ENCODE peak calls at places on chromosomes 1 and 21, in ten cellular contexts. One of them, this sample, is unnamed.

GRCh38 chr1:65177457-65177856 is 29.5 kb downstream of the AK4 start:
- DNase-seq in T-cell: no peak
- DNase-seq in immature natural killer cell: no peak
- DNase-seq in renal cortical epithelial cell: peak; percentile 89
- DNase-seq in DMS 273 treated with DMSO at 0.1 percent for 48 hours: no peak
- DNase-seq in GM03348: peak; percentile 77
- DNase-seq in NCI-H1092 treated with DMSO at 0.1 percent for 48 hours: no peak
- DNase-seq in effector memory CD4-positive, alpha-beta T cell: no peak
- DNase-seq in NCI-H774: no peak
- DNase-seq in activated T-helper 1 cell treated with anti-CD3 and anti-CD28 coated beads, Interleukin-12 subunit alpha, Interleukin-12 subunit beta, Interleukin-2, Interleukin-4 antibody, amounts not matched to agents 30 ng/mL and 10 ng/mL and 1 ng/mL, durations not matched to agents 14 hours and 24 hours and 36 hours: no peak
- DNase-seq in this sample: no peak

GRCh38 chr1:119453021-119453420 is 38.1 kb downstream of the HSD3B2 start:
- DNase-seq in T-cell: no peak
- DNase-seq in immature natural killer cell: no peak
- DNase-seq in renal cortical epithelial cell: peak; percentile 69
- DNase-seq in DMS 273 treated with DMSO at 0.1 percent for 48 hours: no peak
- DNase-seq in GM03348: peak; percentile 77
- DNase-seq in NCI-H1092 treated with DMSO at 0.1 percent for 48 hours: no peak
- DNase-seq in effector memory CD4-positive, alpha-beta T cell: no peak
- DNase-seq in NCI-H774: no peak
- DNase-seq in activated T-helper 1 cell treated with anti-CD3 and anti-CD28 coated beads, Interleukin-12 subunit alpha, Interleukin-12 subunit beta, Interleukin-2, Interleukin-4 antibody, amounts not matched to agents 30 ng/mL and 10 ng/mL and 1 ng/mL, durations not matched to agents 14 hours and 24 hours and 36 hours: no peak
- DNase-seq in this sample: no peak

GRCh38 chr1:204641455-204641854 is 44.1 kb downstream of the LRRN2 start:
- DNase-seq in T-cell: no peak
- DNase-seq in immature natural killer cell: no peak
- DNase-seq in renal cortical epithelial cell: no peak
- DNase-seq in DMS 273 treated with DMSO at 0.1 percent for 48 hours: no peak
- DNase-seq in GM03348: no peak
- DNase-seq in NCI-H1092 treated with DMSO at 0.1 percent for 48 hours: no peak
- DNase-seq in effector memory CD4-positive, alpha-beta T cell: no peak
- DNase-seq in NCI-H774: no peak
- DNase-seq in activated T-helper 1 cell treated with anti-CD3 and anti-CD28 coated beads, Interleukin-12 subunit alpha, Interleukin-12 subunit beta, Interleukin-2, Interleukin-4 antibody, amounts not matched to agents 30 ng/mL and 10 ng/mL and 1 ng/mL, durations not matched to agents 14 hours and 24 hours and 36 hours: no peak
- DNase-seq in this sample: no peak

GRCh38 chr1:178495741-178496409 is 889 bp downstream of the CLEC20A start:
- DNase-seq in T-cell: no peak
- DNase-seq in immature natural killer cell: no peak
- DNase-seq in renal cortical epithelial cell: no peak
- DNase-seq in DMS 273 treated with DMSO at 0.1 percent for 48 hours: no peak
- DNase-seq in GM03348: no peak
- DNase-seq in NCI-H1092 treated with DMSO at 0.1 percent for 48 hours: no peak
- DNase-seq in effector memory CD4-positive, alpha-beta T cell: no peak
- DNase-seq in NCI-H774: no peak
- DNase-seq in activated T-helper 1 cell treated with anti-CD3 and anti-CD28 coated beads, Interleukin-12 subunit alpha, Interleukin-12 subunit beta, Interleukin-2, Interleukin-4 antibody, amounts not matched to agents 30 ng/mL and 10 ng/mL and 1 ng/mL, durations not matched to agents 14 hours and 24 hours and 36 hours: no peak
- DNase-seq in this sample: no peak

GRCh38 chr21:37374026-37374425 is 7.5 kb downstream of the DYRK1A start:
- DNase-seq in T-cell: no peak
- DNase-seq in immature natural killer cell: no peak
- DNase-seq in renal cortical epithelial cell: peak; percentile 60
- DNase-seq in DMS 273 treated with DMSO at 0.1 percent for 48 hours: no peak
- DNase-seq in GM03348: no peak
- DNase-seq in NCI-H1092 treated with DMSO at 0.1 percent for 48 hours: no peak
- DNase-seq in effector memory CD4-positive, alpha-beta T cell: no peak
- DNase-seq in NCI-H774: no peak
- DNase-seq in activated T-helper 1 cell treated with anti-CD3 and anti-CD28 coated beads, Interleukin-12 subunit alpha, Interleukin-12 subunit beta, Interleukin-2, Interleukin-4 antibody, amounts not matched to agents 30 ng/mL and 10 ng/mL and 1 ng/mL, durations not matched to agents 14 hours and 24 hours and 36 hours: no peak
- DNase-seq in this sample: no peak

GRCh38 chr1:18948048-18948912 is 8.2 kb downstream of the IFFO2 start:
- DNase-seq in T-cell: peak; percentile 71
- DNase-seq in immature natural killer cell: peak; percentile 81
- DNase-seq in renal cortical epithelial cell: peak; percentile 90
- DNase-seq in DMS 273 treated with DMSO at 0.1 percent for 48 hours: peak; percentile 21
- DNase-seq in GM03348: peak; percentile 71
- DNase-seq in NCI-H1092 treated with DMSO at 0.1 percent for 48 hours: no peak
- DNase-seq in effector memory CD4-positive, alpha-beta T cell: peak; percentile 68
- DNase-seq in NCI-H774: no peak
- DNase-seq in activated T-helper 1 cell treated with anti-CD3 and anti-CD28 coated beads, Interleukin-12 subunit alpha, Interleukin-12 subunit beta, Interleukin-2, Interleukin-4 antibody, amounts not matched to agents 30 ng/mL and 10 ng/mL and 1 ng/mL, durations not matched to agents 14 hours and 24 hours and 36 hours: no peak
- DNase-seq in this sample: no peak

GRCh38 chr1:234975122-234975940 is 153.3 kb downstream of the TOMM20 start:
- DNase-seq in T-cell: no peak
- DNase-seq in immature natural killer cell: no peak
- DNase-seq in renal cortical epithelial cell: peak; percentile 100
- DNase-seq in DMS 273 treated with DMSO at 0.1 percent for 48 hours: no peak
- DNase-seq in GM03348: peak; percentile 67
- DNase-seq in NCI-H1092 treated with DMSO at 0.1 percent for 48 hours: peak; percentile 76
- DNase-seq in effector memory CD4-positive, alpha-beta T cell: no peak
- DNase-seq in NCI-H774: peak; percentile 90
- DNase-seq in activated T-helper 1 cell treated with anti-CD3 and anti-CD28 coated beads, Interleukin-12 subunit alpha, Interleukin-12 subunit beta, Interleukin-2, Interleukin-4 antibody, amounts not matched to agents 30 ng/mL and 10 ng/mL and 1 ng/mL, durations not matched to agents 14 hours and 24 hours and 36 hours: no peak
- DNase-seq in this sample: no peak

GRCh38 chr1:111192643-111193519 is 7.6 kb downstream of the DENND2D start:
- DNase-seq in T-cell: no peak
- DNase-seq in immature natural killer cell: no peak
- DNase-seq in renal cortical epithelial cell: peak; percentile 76
- DNase-seq in DMS 273 treated with DMSO at 0.1 percent for 48 hours: no peak
- DNase-seq in GM03348: peak; percentile 33
- DNase-seq in NCI-H1092 treated with DMSO at 0.1 percent for 48 hours: no peak
- DNase-seq in effector memory CD4-positive, alpha-beta T cell: peak; percentile 30
- DNase-seq in NCI-H774: no peak
- DNase-seq in activated T-helper 1 cell treated with anti-CD3 and anti-CD28 coated beads, Interleukin-12 subunit alpha, Interleukin-12 subunit beta, Interleukin-2, Interleukin-4 antibody, amounts not matched to agents 30 ng/mL and 10 ng/mL and 1 ng/mL, durations not matched to agents 14 hours and 24 hours and 36 hours: no peak
- DNase-seq in this sample: no peak

GRCh38 chr1:40477680-40478057 is 579 bp downstream of the ZFP69 start:
- DNase-seq in T-cell: no peak
- DNase-seq in immature natural killer cell: no peak
- DNase-seq in renal cortical epithelial cell: no peak
- DNase-seq in DMS 273 treated with DMSO at 0.1 percent for 48 hours: peak; percentile 98
- DNase-seq in GM03348: peak; percentile 39
- DNase-seq in NCI-H1092 treated with DMSO at 0.1 percent for 48 hours: peak; percentile 67
- DNase-seq in effector memory CD4-positive, alpha-beta T cell: no peak
- DNase-seq in NCI-H774: no peak
- DNase-seq in activated T-helper 1 cell treated with anti-CD3 and anti-CD28 coated beads, Interleukin-12 subunit alpha, Interleukin-12 subunit beta, Interleukin-2, Interleukin-4 antibody, amounts not matched to agents 30 ng/mL and 10 ng/mL and 1 ng/mL, durations not matched to agents 14 hours and 24 hours and 36 hours: no peak
- DNase-seq in this sample: no peak

GRCh38 chr1:219383273-219383672 is 209.6 kb downstream of the LYPLAL1 start:
- DNase-seq in T-cell: no peak
- DNase-seq in immature natural killer cell: no peak
- DNase-seq in renal cortical epithelial cell: no peak
- DNase-seq in DMS 273 treated with DMSO at 0.1 percent for 48 hours: no peak
- DNase-seq in GM03348: no peak
- DNase-seq in NCI-H1092 treated with DMSO at 0.1 percent for 48 hours: no peak
- DNase-seq in effector memory CD4-positive, alpha-beta T cell: no peak
- DNase-seq in NCI-H774: no peak
- DNase-seq in activated T-helper 1 cell treated with anti-CD3 and anti-CD28 coated beads, Interleukin-12 subunit alpha, Interleukin-12 subunit beta, Interleukin-2, Interleukin-4 antibody, amounts not matched to agents 30 ng/mL and 10 ng/mL and 1 ng/mL, durations not matched to agents 14 hours and 24 hours and 36 hours: no peak
- DNase-seq in this sample: no peak

GRCh38 chr1:203465146-203465798 is 10.3 kb upstream of the PRELP start:
- DNase-seq in T-cell: no peak
- DNase-seq in immature natural killer cell: no peak
- DNase-seq in renal cortical epithelial cell: no peak
- DNase-seq in DMS 273 treated with DMSO at 0.1 percent for 48 hours: no peak
- DNase-seq in GM03348: no peak
- DNase-seq in NCI-H1092 treated with DMSO at 0.1 percent for 48 hours: no peak
- DNase-seq in effector memory CD4-positive, alpha-beta T cell: no peak
- DNase-seq in NCI-H774: no peak
- DNase-seq in activated T-helper 1 cell treated with anti-CD3 and anti-CD28 coated beads, Interleukin-12 subunit alpha, Interleukin-12 subunit beta, Interleukin-2, Interleukin-4 antibody, amounts not matched to agents 30 ng/mL and 10 ng/mL and 1 ng/mL, durations not matched to agents 14 hours and 24 hours and 36 hours: no peak
- DNase-seq in this sample: no peak

GRCh38 chr1:172885411-172885810 is 165.3 kb downstream of the TNFSF18 start:
- DNase-seq in T-cell: no peak
- DNase-seq in immature natural killer cell: no peak
- DNase-seq in renal cortical epithelial cell: no peak
- DNase-seq in DMS 273 treated with DMSO at 0.1 percent for 48 hours: no peak
- DNase-seq in GM03348: no peak
- DNase-seq in NCI-H1092 treated with DMSO at 0.1 percent for 48 hours: no peak
- DNase-seq in effector memory CD4-positive, alpha-beta T cell: no peak
- DNase-seq in NCI-H774: no peak
- DNase-seq in activated T-helper 1 cell treated with anti-CD3 and anti-CD28 coated beads, Interleukin-12 subunit alpha, Interleukin-12 subunit beta, Interleukin-2, Interleukin-4 antibody, amounts not matched to agents 30 ng/mL and 10 ng/mL and 1 ng/mL, durations not matched to agents 14 hours and 24 hours and 36 hours: no peak
- DNase-seq in this sample: no peak

GRCh38 chr1:65897485-65897884 is 104.8 kb downstream of the PDE4B start:
- DNase-seq in T-cell: no peak
- DNase-seq in immature natural killer cell: no peak
- DNase-seq in renal cortical epithelial cell: no peak
- DNase-seq in DMS 273 treated with DMSO at 0.1 percent for 48 hours: no peak
- DNase-seq in GM03348: no peak
- DNase-seq in NCI-H1092 treated with DMSO at 0.1 percent for 48 hours: no peak
- DNase-seq in effector memory CD4-positive, alpha-beta T cell: no peak
- DNase-seq in NCI-H774: no peak
- DNase-seq in activated T-helper 1 cell treated with anti-CD3 and anti-CD28 coated beads, Interleukin-12 subunit alpha, Interleukin-12 subunit beta, Interleukin-2, Interleukin-4 antibody, amounts not matched to agents 30 ng/mL and 10 ng/mL and 1 ng/mL, durations not matched to agents 14 hours and 24 hours and 36 hours: no peak
- DNase-seq in this sample: no peak